ENCODE peak calls at places on chromosome 21, in four cellular contexts. R is stomach, Y is endothelial cell of umbilical vein, L is Panc1. N is an unnamed sample.

GRCh38 chr21:45050786-45051489 is 23.4 kb upstream of the ADARB1 start:
- DNase-seq in L (no peak), Y (no peak), R (no peak), N (peak; percentile 20)

GRCh38 chr21:45433911-45434644 is 29.1 kb downstream of the COL18A1 start:
- DNase-seq in Y (no peak), L (no peak), R (no peak), N (no peak)

GRCh38 chr21:42376338-42376982 is 10.1 kb upstream of the TFF1 start:
- DNase-seq in L (no peak), Y (no peak), R (peak; percentile 88), N (no peak)

GRCh38 chr21:44996983-44997936 is 57.4 kb downstream of the SLX9 start:
- DNase-seq in L (no peak), Y (no peak), R (no peak), N (peak; percentile 81)

GRCh38 chr21:42336065-42336464 is 14.7 kb downstream of the TFF2 start:
- DNase-seq in L (no peak), Y (no peak), R (no peak), N (no peak)

GRCh38 chr21:40707271-40707670 is 139.7 kb downstream of the DSCAM start:
- DNase-seq in Y (no peak), L (no peak), R (no peak), N (no peak)

GRCh38 chr21:30434033-30434631 is 4.1 kb downstream of the KRTAP13-4 start:
- DNase-seq in L (peak; percentile 0), Y (no peak), R (peak; percentile 26), N (no peak)

GRCh38 chr21:41769933-41770332 is 3.1 kb upstream of the RIPK4 start:
- DNase-seq in L (no peak), Y (no peak), R (no peak), N (no peak)

GRCh38 chr21:45313682-45314081 is 26.0 kb upstream of the POFUT2 start:
- DNase-seq in Y (no peak), R (no peak), L (no peak), N (no peak)

GRCh38 chr21:42546433-42546832 is 32.8 kb downstream of the SLC37A1 start:
- DNase-seq in L (no peak), R (no peak), Y (no peak), N (no peak)

GRCh38 chr21:38147391-38147790 is 109.4 kb upstream of the KCNJ15 start:
- DNase-seq in Y (no peak), L (no peak), R (no peak), N (no peak)

GRCh38 chr21:28636988-28637691 is 355.5 kb downstream of the LTN1 start:
- DNase-seq in Y (peak; percentile 96), R (no peak), L (peak; percentile 10), N (no peak)

GRCh38 chr21:37758997-37759396 is 157.3 kb downstream of the KCNJ6 start:
- DNase-seq in L (peak; percentile 2), Y (peak; percentile 6), R (peak; percentile 51), N (no peak)

GRCh38 chr21:37829447-37829846 is 86.8 kb downstream of the KCNJ6 start:
- DNase-seq in R (peak; percentile 50), Y (no peak), L (no peak), N (peak; percentile 15)

GRCh38 chr21:34198232-34199120 is 125.1 kb downstream of the MRPS6 start:
- DNase-seq in L (no peak), R (no peak), Y (no peak), N (no peak)

GRCh38 chr21:15688809-15689208 is 41.0 kb upstream of the USP25 start:
- DNase-seq in R (no peak), Y (no peak), L (no peak), N (no peak)

GRCh38 chr21:44365967-44366585 is 12.7 kb downstream of the TRPM2 start:
- DNase-seq in Y (no peak), R (no peak), L (no peak), N (no peak)

DNA sequence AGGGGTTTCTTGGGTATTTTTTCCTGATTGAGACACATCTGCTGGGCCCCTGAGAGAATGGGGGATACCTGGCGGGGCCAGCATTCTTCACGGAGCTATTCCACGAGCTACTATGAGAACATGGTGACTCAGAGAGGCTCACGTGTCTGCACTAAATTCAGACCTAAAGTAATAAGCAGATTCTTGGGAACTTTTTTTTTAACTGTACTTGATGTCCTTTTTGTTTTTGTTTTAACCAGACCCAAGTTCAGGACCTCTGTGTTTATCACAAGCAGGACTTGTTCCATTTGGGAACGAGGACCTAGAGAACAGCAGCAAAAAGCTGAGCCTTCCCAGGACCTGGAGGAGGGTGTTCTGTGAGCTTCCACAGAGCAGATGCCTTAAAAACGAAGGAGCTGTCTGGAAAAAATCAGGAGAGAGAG is 44.0 kb downstream of the EVA1C start:
- DNase-seq in R (no peak), L (no peak), Y (peak; percentile 56), N (no peak)
- TF ChIP-seq POLR2AphosphoS5 in R (no peak), L (no peak), Y (no peak), N (no peak)

GRCh38 chr21:36583591-36583990 is 103.7 kb upstream of the CLDN14 start:
- DNase-seq in Y (no peak), L (no peak), R (no peak), N (no peak)

GRCh38 chr21:36579898-36580297 is 100.0 kb upstream of the CLDN14 start:
- DNase-seq in L (no peak), R (no peak), Y (no peak), N (no peak)

GRCh38 chr21:36589352-36589971 is 109.5 kb upstream of the SIM2 start:
- DNase-seq in L (no peak), Y (peak; percentile 36), R (peak; percentile 54), N (peak; percentile 29)

GRCh38 chr21:36587388-36587787 is 107.5 kb upstream of the CLDN14 start:
- DNase-seq in Y (no peak), R (no peak), L (no peak), N (no peak)

GRCh38 chr21:36584980-36585940 is 105.3 kb upstream of the CLDN14 start:
- DNase-seq in Y (no peak), L (no peak), R (no peak), N (no peak)
- TF ChIP-seq POLR2AphosphoS5 in Y (no peak), L (no peak), R (no peak), N (no peak)

GRCh38 chr21:27371065-27371464 is 404.2 kb upstream of the ADAMTS5 start:
- DNase-seq in L (no peak), R (no peak), Y (no peak), N (no peak)

GRCh38 chr21:27369962-27370578 is 403.2 kb upstream of the ADAMTS5 start:
- DNase-seq in Y (peak; percentile 56), R (no peak), L (no peak), N (no peak)

GRCh38 chr21:27369234-27369633 is 402.3 kb upstream of the ADAMTS5 start:
- DNase-seq in R (no peak), Y (no peak), L (no peak), N (no peak)

GRCh38 chr21:27372381-27372780 is 405.5 kb upstream of the ADAMTS5 start:
- DNase-seq in R (no peak), Y (no peak), L (no peak), N (no peak)

DNA sequence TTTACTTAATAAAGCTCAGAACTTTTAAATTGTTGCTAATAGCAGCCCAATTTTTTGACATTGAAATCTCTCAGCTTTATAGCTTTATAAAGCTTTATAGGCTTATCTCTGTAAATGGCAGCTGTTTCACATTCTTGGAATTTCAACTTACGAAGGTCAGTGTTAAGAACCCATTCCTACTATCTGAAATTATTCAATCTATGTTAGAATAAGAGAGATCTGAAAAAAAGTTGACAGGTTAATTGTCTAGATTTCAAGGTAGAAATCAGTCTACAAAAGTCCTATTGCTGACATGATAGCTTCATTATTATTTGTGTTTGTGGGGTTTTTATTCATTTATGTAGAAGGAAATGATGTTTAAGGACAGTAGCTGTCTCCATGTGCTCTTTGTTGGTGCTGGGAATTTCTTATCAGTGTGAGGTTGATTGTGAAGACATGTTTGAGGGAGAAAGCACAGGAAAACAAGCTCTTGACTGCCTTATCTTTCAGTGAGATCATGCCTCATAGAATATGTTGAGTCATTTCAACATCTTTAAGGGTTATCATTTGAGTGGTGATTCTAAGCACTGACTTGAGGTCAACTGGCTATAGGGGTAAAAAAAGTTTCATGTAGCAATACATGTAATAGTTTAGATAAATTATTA is 404.9 kb upstream of the ADAMTS5 start:
- DNase-seq in R (no peak), Y (peak; percentile 29), L (no peak), N (no peak)
- TF ChIP-seq POLR2AphosphoS5 in R (no peak), Y (no peak), L (no peak), N (no peak)

GRCh38 chr21:27359141-27359540 is 392.3 kb upstream of the ADAMTS5 start:
- DNase-seq in L (no peak), R (no peak), Y (no peak), N (no peak)
- TF ChIP-seq POLR2AphosphoS5 in L (no peak), R (no peak), Y (no peak), N (no peak)

GRCh38 chr21:35411434-35411833 is 362.3 kb upstream of the RUNX1 start:
- DNase-seq in R (no peak), Y (no peak), L (no peak), N (no peak)
- TF ChIP-seq POLR2AphosphoS5 in R (no peak), Y (no peak), L (no peak), N (no peak)

GRCh38 chr21:14466715-14467114 is 79.4 kb downstream of the SAMSN1 start:
- DNase-seq in R (no peak), L (no peak), Y (no peak), N (no peak)
- TF ChIP-seq POLR2AphosphoS5 in R (no peak), L (no peak), Y (no peak), N (no peak)

DNA sequence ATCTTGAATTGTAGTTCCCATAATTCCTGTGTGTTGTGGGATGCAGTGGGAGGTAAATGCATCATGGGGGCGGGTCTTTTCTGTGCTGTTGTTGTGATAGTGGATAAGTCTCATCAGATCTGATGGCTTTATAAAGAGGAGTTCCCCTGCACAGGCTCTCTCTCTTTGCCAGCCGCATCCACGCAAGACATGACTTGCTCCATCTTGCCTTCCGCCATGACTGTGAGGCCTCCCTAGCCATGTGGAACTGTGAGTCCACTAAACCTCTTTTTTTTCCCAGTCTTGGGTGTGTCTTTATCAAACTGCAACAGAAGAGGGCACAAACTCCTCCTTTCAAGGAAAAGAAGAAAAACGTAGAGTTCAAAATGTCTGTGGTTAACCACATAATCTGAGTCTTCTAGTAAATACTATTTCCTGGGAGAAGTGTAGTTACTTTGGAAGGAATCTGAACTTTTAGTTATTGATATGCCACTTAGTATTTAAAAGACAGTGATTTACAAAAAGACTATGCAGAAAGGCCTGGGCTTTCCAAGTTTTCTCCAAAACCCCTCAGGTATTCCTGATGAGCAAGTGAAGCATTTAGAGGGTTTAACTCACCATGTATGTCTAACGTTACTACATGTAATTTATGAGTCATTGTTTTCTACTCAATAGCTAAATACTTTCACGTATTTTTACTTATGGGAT is 10.0 kb downstream of the ADAMTS1 start:
- DNase-seq in Y (no peak), L (no peak), R (no peak), N (no peak)
- TF ChIP-seq POLR2AphosphoS5 in Y (no peak), L (no peak), R (no peak), N (no peak)

GRCh38 chr21:46585191-46585953 is 19.5 kb downstream of the S100B start:
- DNase-seq in Y (no peak), R (no peak), L (no peak), N (no peak)
- TF ChIP-seq POLR2AphosphoS5 in Y (no peak), R (no peak), L (no peak), N (no peak)